ENCODE peak calls at places on chromosome 20, in six cellular contexts. E is HEK293T, M is GM12878, D is A549, C is IMR-90, F is K562. H is an unnamed sample.

GRCh38 chr20:58072695-58073671 is 155.5 kb downstream of the ANKRD60 start:
- DNase-seq in E (no peak), M (no peak), D (no peak), C (no peak), F (no peak), H (no peak)

GRCh38 chr20:50587291-50587961 is 77.2 kb downstream of the PTPN1 start:
- DNase-seq in E (no peak), M (no peak), D (no peak), C (no peak), F (no peak), H (no peak)

GRCh38 chr20:21027569-21027968 is 78.6 kb downstream of the LINC00237 start:
- DNase-seq in E (peak), M (no peak), D (peak), C (no peak), F (no peak), H (peak)

GRCh38 chr20:23285536-23285935 is 65.1 kb upstream of the NXT1 start:
- DNase-seq in E (no peak), M (no peak), D (no peak), C (no peak), F (no peak), H (no peak)

GRCh38 chr20:13221673-13222318 is 722 bp downstream of the ISM1 start:
- DNase-seq in E (peak), M (no peak), D (peak), C (peak), F (no peak), H (peak)

GRCh38 chr20:59385461-59385860 is 85.0 kb downstream of the EDN3 start:
- DNase-seq in E (no peak), M (no peak), D (no peak), C (no peak), F (no peak), H (no peak)

GRCh38 chr20:63967330-63968135 is 2.2 kb downstream of the ZNF512B start:
- DNase-seq in E (no peak), M (no peak), D (no peak), C (no peak), F (no peak), H (no peak)

GRCh38 chr20:44001667-44002596 is 87.3 kb downstream of the TOX2 start:
- DNase-seq in E (no peak), M (peak), D (no peak), C (no peak), F (no peak), H (no peak)

GRCh38 chr20:771741-772464 is 3.6 kb upstream of the SLC52A3 start:
- DNase-seq in E (no peak), M (no peak), D (no peak), C (no peak), F (no peak), H (no peak)

GRCh38 chr20:13822459-13822858 is 37.6 kb downstream of the NDUFAF5 start:
- DNase-seq in E (no peak), M (no peak), D (no peak), C (no peak), F (no peak), H (no peak)

GRCh38 chr20:4038047-4038459 is 22.7 kb upstream of the RNF24 start:
- DNase-seq in E (no peak), M (peak), D (no peak), C (peak), F (peak), H (no peak)

GRCh38 chr20:11895832-11896484 is 21.7 kb upstream of the BTBD3 start:
- DNase-seq in E (no peak), M (no peak), D (no peak), C (peak), F (no peak), H (no peak)

GRCh38 chr20:371755-372542 is 8.6 kb upstream of the TRIB3 start:
- DNase-seq in E (no peak), M (no peak), D (peak), C (peak), F (peak), H (peak)

GRCh38 chr20:59743767-59744485 is 139.6 kb downstream of the PHACTR3 start:
- DNase-seq in E (no peak), M (no peak), D (no peak), C (no peak), F (no peak), H (no peak)

GRCh38 chr20:50191065-50191565 is 485 bp downstream of the CEBPB start:
- DNase-seq in E (no peak), M (no peak), D (no peak), C (no peak), F (peak), H (no peak)

GRCh38 chr20:46552460-46553420 is 2.3 kb upstream of the OCSTAMP start:
- DNase-seq in E (no peak), M (peak), D (no peak), C (no peak), F (no peak), H (no peak)

GRCh38 chr20:36261389-36262105 is 25.3 kb downstream of the AAR2 start:
- DNase-seq in E (no peak), M (no peak), D (no peak), C (no peak), F (no peak), H (no peak)

GRCh38 chr20:58553841-58554240 is 38.6 kb upstream of the APCDD1L start:
- DNase-seq in E (no peak), M (no peak), D (no peak), C (peak), F (no peak), H (no peak)

GRCh38 chr20:2108987-2109386 is 7.4 kb downstream of the STK35 start:
- DNase-seq in E (no peak), M (no peak), D (peak), C (peak), F (no peak), H (peak)

GRCh38 chr20:47785900-47786762 is 850 bp upstream of the SULF2 start:
- DNase-seq in E (peak), M (no peak), D (peak), C (peak), F (peak), H (peak)

GRCh38 chr20:21609221-21609620 is 95.4 kb upstream of the NKX2-2 start:
- DNase-seq in E (no peak), M (no peak), D (no peak), C (no peak), F (no peak), H (peak)

GRCh38 chr20:18272451-18272850 is 15.9 kb upstream of the ZNF133 start:
- DNase-seq in E (no peak), M (no peak), D (peak), C (no peak), F (peak), H (peak)
- TF ChIP-seq BHLHE40 in E (no peak), M (no peak), D (no peak), C (no peak), F (peak), H (peak)

GRCh38 chr20:37836926-37837325 is 66.0 kb upstream of the VSTM2L start:
- DNase-seq in E (no peak), M (no peak), D (no peak), C (no peak), F (no peak), H (no peak)

GRCh38 chr20:37838769-37839431 is 64.0 kb upstream of the VSTM2L start:
- DNase-seq in E (no peak), M (no peak), D (no peak), C (no peak), F (no peak), H (no peak)

GRCh38 chr20:37841389-37841788 is 61.5 kb upstream of the VSTM2L start:
- DNase-seq in E (no peak), M (no peak), D (no peak), C (no peak), F (no peak), H (no peak)

GRCh38 chr20:37837934-37838333 is 65.0 kb upstream of the VSTM2L start:
- DNase-seq in E (no peak), M (no peak), D (no peak), C (no peak), F (no peak), H (no peak)

DNA sequence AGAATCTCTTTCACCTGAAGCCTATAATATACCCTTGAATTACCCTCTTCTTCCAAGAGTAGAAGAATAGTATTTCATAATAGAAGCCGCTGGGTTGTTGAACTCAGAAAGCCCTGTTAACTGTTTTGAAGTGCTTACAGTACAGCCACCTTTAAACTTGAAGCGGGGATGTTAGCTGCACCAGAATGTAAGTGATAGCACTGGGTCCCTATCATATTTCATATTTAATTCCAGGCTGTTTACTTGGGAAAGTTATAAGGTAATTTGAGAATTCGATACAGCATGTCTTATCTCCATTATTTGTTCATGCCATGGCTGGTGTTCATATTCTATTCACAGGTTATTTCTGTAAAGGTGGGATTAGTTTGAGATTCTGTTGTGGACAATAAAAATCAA is 63.5 kb upstream of the VSTM2L start:
- DNase-seq in E (peak), M (no peak), D (no peak), C (no peak), F (no peak), H (no peak)
- TF ChIP-seq BHLHE40 in E (no peak), M (no peak), D (no peak), C (no peak), F (no peak), H (no peak)

GRCh38 chr20:60926831-60927230 is 325.2 kb upstream of the CDH4 start:
- DNase-seq in E (no peak), M (no peak), D (no peak), C (no peak), F (no peak), H (no peak)

GRCh38 chr20:60921021-60921622 is 330.9 kb upstream of the CDH4 start:
- DNase-seq in E (peak), M (no peak), D (peak), C (peak), F (peak), H (peak)
- TF ChIP-seq BHLHE40 in E (no peak), M (no peak), D (no peak), C (no peak), F (no peak), H (no peak)

GRCh38 chr20:33209789-33210188 is 7.4 kb upstream of the BPIFA3 start:
- DNase-seq in E (peak), M (no peak), D (peak), C (peak), F (peak), H (peak)
- TF ChIP-seq BHLHE40 in E (no peak), M (no peak), D (no peak), C (no peak), F (no peak), H (peak)

DNA sequence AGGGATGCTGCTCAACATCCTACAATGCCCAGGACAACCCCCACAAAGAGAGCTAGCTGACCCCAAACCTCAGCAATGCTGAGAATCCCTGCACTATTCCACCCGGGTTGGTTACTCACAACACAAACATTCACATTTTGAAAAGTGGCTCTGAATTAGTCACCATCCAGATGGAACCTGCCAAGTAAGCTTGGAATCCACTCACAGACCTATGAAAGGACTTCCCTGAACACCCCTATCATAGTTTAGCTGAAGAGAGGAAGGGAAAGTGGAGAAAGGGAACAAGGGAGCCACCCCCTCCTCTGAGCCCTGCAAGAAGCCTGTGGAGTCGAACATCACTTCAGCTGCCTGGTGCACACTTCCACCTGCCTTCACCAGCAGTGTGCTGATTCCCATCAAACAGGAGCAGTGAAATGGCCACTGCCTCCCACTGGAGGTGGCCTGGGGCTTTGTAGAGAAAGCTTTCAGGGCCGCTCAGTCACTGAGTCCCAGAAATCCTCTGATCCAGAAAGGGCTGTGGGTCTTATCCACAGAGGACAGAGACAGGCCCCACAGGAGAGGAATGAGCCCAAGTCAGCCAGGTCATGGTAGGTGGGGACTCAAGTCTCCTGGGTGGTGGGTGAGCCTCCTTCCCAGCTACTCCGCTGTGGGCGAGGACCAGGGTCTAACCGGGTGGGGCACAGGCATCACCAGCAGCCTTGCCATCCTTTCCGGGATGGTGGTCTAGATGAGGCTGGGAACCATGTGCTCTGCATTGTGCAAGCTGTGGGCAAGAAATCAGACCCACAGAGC is 203.7 kb downstream of the SYNDIG1 start:
- DNase-seq in E (no peak), M (no peak), D (peak), C (peak), F (no peak), H (no peak)
- TF ChIP-seq BHLHE40 in E (no peak), M (no peak), D (no peak), C (peak), F (no peak), H (no peak)

GRCh38 chr20:6157345-6157744 is 34.5 kb upstream of the FERMT1 start:
- DNase-seq in E (no peak), M (no peak), D (no peak), C (peak), F (no peak), H (no peak)

GRCh38 chr20:6160736-6161135 is 37.9 kb upstream of the FERMT1 start:
- DNase-seq in E (no peak), M (no peak), D (no peak), C (no peak), F (no peak), H (no peak)

GRCh38 chr20:6164421-6165341 is 41.9 kb upstream of the FERMT1 start:
- DNase-seq in E (no peak), M (no peak), D (no peak), C (no peak), F (no peak), H (no peak)

GRCh38 chr20:6162239-6162638 is 39.4 kb upstream of the FERMT1 start:
- DNase-seq in E (no peak), M (no peak), D (no peak), C (no peak), F (no peak), H (no peak)
- TF ChIP-seq BHLHE40 in E (no peak), M (no peak), D (no peak), C (no peak), F (no peak), H (no peak)

GRCh38 chr20:40687384-40688128 is 1.5 kb downstream of the MAFB start:
- DNase-seq in E (peak), M (no peak), D (no peak), C (no peak), F (no peak), H (no peak)

GRCh38 chr20:40689943-40690835 is 1.2 kb upstream of the MAFB start:
- DNase-seq in E (peak), M (no peak), D (peak), C (peak), F (peak), H (peak)

GRCh38 chr20:40688129-40689099 is 622 bp downstream of the MAFB start:
- DNase-seq in E (peak), M (no peak), D (no peak), C (peak), F (no peak), H (no peak)

GRCh38 chr20:40690836-40691565 is 2.0 kb upstream of the MAFB start:
- DNase-seq in E (no peak), M (no peak), D (no peak), C (no peak), F (no peak), H (no peak)

DNA sequence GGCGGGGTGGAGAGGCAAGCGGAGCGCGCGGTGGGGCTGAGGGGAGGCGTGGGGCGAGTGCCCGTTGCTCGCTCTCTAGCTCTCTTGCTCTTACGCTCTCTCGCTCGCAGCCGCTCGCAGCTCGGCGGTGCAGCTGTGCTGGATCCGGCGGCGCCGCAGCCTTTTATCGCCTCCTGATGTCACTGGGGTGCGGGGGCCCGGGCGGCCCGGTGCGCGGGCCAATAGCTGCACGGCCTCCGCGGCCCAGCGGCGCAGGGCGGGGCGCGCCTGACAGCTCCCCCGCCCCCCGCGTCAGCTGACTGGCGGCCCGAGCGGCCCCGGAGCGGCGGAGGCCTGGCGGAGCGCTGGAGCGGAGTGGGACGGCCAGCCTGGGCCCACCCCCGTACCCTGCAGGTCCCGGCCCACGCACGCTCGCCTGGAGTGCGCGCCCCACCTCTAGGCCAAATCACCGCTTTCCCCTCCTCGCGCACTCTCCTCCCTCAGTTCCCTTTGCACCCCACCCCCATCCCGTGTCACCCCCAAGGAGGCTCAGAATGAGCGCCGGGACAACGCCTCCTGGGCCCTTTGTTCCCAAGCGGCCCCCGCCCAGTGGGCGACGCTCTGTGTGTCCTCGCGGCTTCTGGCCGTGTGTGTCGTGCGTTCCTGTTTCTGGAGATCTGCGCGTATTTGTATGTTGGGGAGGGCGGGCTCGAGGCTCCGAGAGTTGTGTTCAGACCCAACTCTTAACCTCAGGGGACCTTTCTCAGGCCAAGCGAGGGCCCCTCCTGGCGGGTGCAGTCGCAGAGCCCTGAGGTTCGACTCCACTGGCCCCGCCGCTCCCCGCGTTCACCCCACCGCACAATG is at the start of gene MAFB:
- DNase-seq in E (peak), M (no peak), D (peak), C (peak), F (peak), H (peak)
- TF ChIP-seq BHLHE40 in E (no peak), M (no peak), D (no peak), C (peak), F (no peak), H (no peak)